ENCODE peak calls at places on chromosomes 6 and 20, in five cellular contexts. U, K, I, E and J are unnamed samples.

GRCh38 chr20:9609892-9610502 is 95.6 kb downstream of the LAMP5 start:
- DNase-seq in U (peak; percentile 84), K (peak; percentile 57), I (peak; percentile 51), E (peak; percentile 73), J (peak; percentile 50)

GRCh38 chr6:163180874-163181541 is 233.5 kb upstream of the QKI start:
- DNase-seq in U (peak; percentile 17), K (peak; percentile 2), I (peak; percentile 12), E (no peak), J (peak; percentile 26)

GRCh38 chr20:45991616-45992015 is 17.1 kb upstream of the MMP9 start:
- DNase-seq in U (no peak), K (no peak), I (no peak), E (no peak), J (no peak)

GRCh38 chr20:62515826-62516225 is 40.0 kb upstream of the GATA5 start:
- DNase-seq in U (no peak), K (no peak), I (no peak), E (no peak), J (no peak)

GRCh38 chr6:103404799-103405198 is 1454.9 kb downstream of the HACE1 start:
- DNase-seq in U (no peak), K (no peak), I (no peak), E (no peak), J (no peak)

GRCh38 chr6:98833101-98834059 is 994 bp upstream of the POU3F2 start:
- DNase-seq in U (peak; percentile 63), K (no peak), I (no peak), E (no peak), J (no peak)

GRCh38 chr6:165854061-165854862 is 191.2 kb upstream of the PDE10A start:
- DNase-seq in U (no peak), K (no peak), I (no peak), E (no peak), J (no peak)

GRCh38 chr20:18056174-18057105 is 1.3 kb downstream of the OVOL2 start:
- DNase-seq in U (peak; percentile 46), K (peak; percentile 8), I (no peak), E (peak; percentile 77), J (no peak)

GRCh38 chr20:20423117-20423516 is 55.2 kb downstream of the INSM1 start:
- DNase-seq in U (no peak), K (no peak), I (no peak), E (no peak), J (no peak)

GRCh38 chr6:159134701-159135364 is 34.4 kb upstream of the FNDC1 start:
- DNase-seq in U (peak; percentile 77), K (peak; percentile 36), I (peak; percentile 53), E (peak; percentile 75), J (no peak)

GRCh38 chr6:222468-222867 is 69.8 kb upstream of the DUSP22 start:
- DNase-seq in U (no peak), K (no peak), I (no peak), E (no peak), J (no peak)

GRCh38 chr20:8807480-8808179 is 261.3 kb upstream of the PLCB4 start:
- DNase-seq in U (no peak), K (no peak), I (no peak), E (no peak), J (peak; percentile 52)

GRCh38 chr6:136677822-136678221 is 114.5 kb downstream of the MAP3K5 start:
- DNase-seq in U (no peak), K (peak; percentile 55), I (peak; percentile 45), E (no peak), J (peak; percentile 49)

GRCh38 chr6:35723587-35723986 is 13.2 kb upstream of the ARMC12 start:
- DNase-seq in U (no peak), K (no peak), I (no peak), E (no peak), J (no peak)

GRCh38 chr6:139895205-139895793 is 520.9 kb upstream of the CITED2 start:
- DNase-seq in U (peak; percentile 3), K (no peak), I (no peak), E (no peak), J (no peak)

GRCh38 chr6:167504412-167504961 is 179.6 kb downstream of the TTLL2 start:
- DNase-seq in U (no peak), K (no peak), I (no peak), E (no peak), J (no peak)

GRCh38 chr6:4607026-4607704 is 169.0 kb upstream of the CDYL start:
- DNase-seq in U (peak; percentile 67), K (peak; percentile 82), I (no peak), E (peak; percentile 47), J (peak; percentile 25)

GRCh38 chr6:97282238-97282725 is 734 bp downstream of the MMS22L start:
- DNase-seq in U (peak; percentile 26), K (no peak), I (no peak), E (peak; percentile 27), J (no peak)

GRCh38 chr6:4320860-4321259 is 185.5 kb upstream of the ECI2 start:
- DNase-seq in U (peak; percentile 91), K (peak; percentile 87), I (peak; percentile 17), E (no peak), J (peak; percentile 98)

GRCh38 chr6:117491916-117492315 is 9.4 kb downstream of the DCBLD1 start:
- DNase-seq in U (peak; percentile 68), K (no peak), I (no peak), E (no peak), J (no peak)

GRCh38 chr6:113055086-113055485 is 708.0 kb downstream of the RFPL4B start:
- DNase-seq in U (peak; percentile 36), K (no peak), I (no peak), E (no peak), J (peak; percentile 27)

GRCh38 chr6:139372326-139373153 is 1.9 kb downstream of the CITED2 start:
- DNase-seq in U (peak; percentile 19), K (no peak), I (no peak), E (no peak), J (no peak)

GRCh38 chr6:23650676-23651075 is 475.3 kb upstream of the NRSN1 start:
- DNase-seq in U (no peak), K (no peak), I (peak; percentile 32), E (peak; percentile 50), J (no peak)

GRCh38 chr6:168377481-168377850 is 57.9 kb upstream of the DACT2 start:
- DNase-seq in U (no peak), K (no peak), I (no peak), E (no peak), J (no peak)

GRCh38 chr6:154613137-154613676 is 102.7 kb upstream of the CNKSR3 start:
- DNase-seq in U (peak; percentile 74), K (peak; percentile 92), I (no peak), E (no peak), J (no peak)

GRCh38 chr6:39903656-39904055 is 30.6 kb downstream of the MOCS1 start:
- DNase-seq in U (no peak), K (no peak), I (no peak), E (no peak), J (no peak)

GRCh38 chr20:17966432-17967312 is 1.9 kb downstream of the SNX5 start:
- DNase-seq in U (peak; percentile 55), K (peak; percentile 36), I (no peak), E (no peak), J (no peak)

GRCh38 chr6:47079638-47080037 is 37.5 kb upstream of the ADGRF1 start:
- DNase-seq in U (no peak), K (no peak), I (no peak), E (no peak), J (no peak)

GRCh38 chr6:26592649-26593048 is 4.1 kb upstream of the ABT1 start:
- DNase-seq in U (peak; percentile 30), K (no peak), I (no peak), E (no peak), J (no peak)

GRCh38 chr20:10739575-10739974 is 65.8 kb upstream of the JAG1 start:
- DNase-seq in U (no peak), K (peak; percentile 60), I (peak; percentile 48), E (peak; percentile 44), J (no peak)

GRCh38 chr6:151161363-151161762 is 78.4 kb upstream of the AKAP12 start:
- DNase-seq in U (no peak), K (no peak), I (no peak), E (no peak), J (no peak)
- H3K4me3 ChIP-seq in U (no peak overlapping the region), K (no peak overlapping the region), I (no peak overlapping the region), E (no peak overlapping the region), J (no peak overlapping the region)

DNA sequence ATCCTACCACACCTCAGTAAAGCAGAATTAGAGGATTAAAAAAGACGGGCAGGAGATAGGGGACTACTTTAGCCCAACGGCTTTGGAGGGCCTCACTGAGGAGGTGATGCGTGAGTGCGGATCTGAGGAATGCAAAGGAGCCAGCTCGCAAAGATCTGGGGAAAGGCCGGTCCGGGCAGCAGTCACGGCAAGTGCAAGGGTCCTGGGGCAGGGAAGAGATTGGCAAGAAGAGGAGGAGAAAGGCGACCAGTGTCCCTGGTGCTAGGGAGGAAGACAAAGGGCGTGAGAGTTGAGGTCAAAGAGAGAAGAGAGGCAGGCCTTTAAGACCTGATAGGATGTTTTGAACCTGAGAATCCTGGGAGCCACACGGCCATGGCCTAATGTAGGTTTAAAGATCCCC is 86.8 kb downstream of the KCNB1 start:
- DNase-seq in U (no peak), K (no peak), I (no peak), E (no peak), J (no peak)
- H3K4me3 ChIP-seq in U (no peak overlapping the region), K (no peak overlapping the region), I (no peak overlapping the region), E (no peak overlapping the region), J (no peak overlapping the region)

DNA sequence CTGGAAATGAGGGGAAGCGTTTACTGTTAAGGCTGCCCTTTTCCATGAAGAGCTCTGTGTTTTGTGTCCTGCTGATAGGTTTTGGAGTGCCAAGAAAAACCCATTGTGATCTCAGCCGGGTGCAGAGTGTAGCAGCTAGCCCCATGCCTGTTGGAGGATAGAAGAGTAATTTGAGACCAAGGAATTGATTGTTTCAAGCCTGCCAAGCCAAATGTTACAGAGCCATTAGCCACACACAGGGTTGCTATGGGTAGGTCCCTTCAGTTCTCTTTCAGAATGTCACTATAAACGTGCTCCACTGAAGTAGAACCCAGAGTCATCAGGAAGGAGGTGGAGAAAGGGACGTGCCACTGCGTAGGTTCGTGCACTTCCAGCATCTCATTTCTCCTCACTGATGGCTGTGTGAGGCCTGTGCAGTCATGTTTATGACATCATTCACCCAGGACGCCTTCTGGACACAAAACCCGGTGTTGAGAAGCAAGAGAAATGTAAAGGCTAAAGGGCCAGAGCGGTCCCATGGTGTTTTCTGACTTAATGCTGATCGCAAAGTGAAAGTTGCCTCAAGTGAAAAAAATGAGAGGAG is 6.6 kb downstream of the GMPR start:
- DNase-seq in U (no peak), K (peak; percentile 77), I (no peak), E (no peak), J (no peak)
- H3K4me3 ChIP-seq in U (no peak overlapping the region), K (no peak overlapping the region), I (no peak overlapping the region), E (no peak overlapping the region), J (no peak overlapping the region)

DNA sequence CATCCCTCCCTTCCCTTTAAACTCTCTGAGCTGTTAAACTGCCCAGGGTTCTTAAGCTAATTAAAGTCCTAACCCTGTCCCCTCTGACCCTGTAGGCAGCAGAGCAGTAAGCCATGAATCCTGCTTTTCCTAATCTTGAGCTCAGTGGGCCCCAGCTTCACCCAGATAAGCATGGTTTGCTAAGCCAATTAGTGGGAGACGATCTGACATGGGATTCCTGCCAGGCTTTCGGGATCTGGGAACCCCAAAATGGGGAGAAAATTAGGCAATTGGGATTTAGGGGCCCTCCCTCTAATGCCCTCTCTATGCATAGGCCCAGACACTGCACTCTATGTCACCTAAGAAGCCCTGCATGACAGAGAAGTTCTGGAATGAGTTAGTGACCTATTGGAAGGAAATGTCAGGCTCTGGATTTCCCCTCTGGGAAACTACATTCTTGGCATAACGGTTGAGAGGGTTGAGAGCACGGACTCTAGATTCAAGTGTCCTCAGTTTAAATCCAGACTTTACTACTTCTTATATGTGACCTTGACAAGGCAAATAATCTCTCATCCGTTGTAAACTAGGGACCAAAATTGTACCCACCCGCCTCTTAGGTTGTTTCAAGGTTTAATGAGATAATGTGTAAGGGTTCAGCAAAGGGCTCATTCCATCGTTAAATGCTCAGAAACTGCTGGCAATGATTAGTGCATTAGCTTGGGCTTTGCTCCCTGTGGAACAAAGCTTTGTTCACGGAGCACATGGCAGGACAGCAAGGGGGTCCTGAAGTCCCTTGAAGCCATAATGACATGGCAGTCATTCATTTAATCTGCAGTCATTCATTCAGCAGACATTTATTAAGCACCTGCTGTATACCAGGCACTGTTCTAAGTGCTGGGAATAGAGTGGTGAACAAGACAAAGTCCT is 4.8 kb downstream of the XKR7 start:
- DNase-seq in U (peak; percentile 9), K (no peak), I (no peak), E (no peak), J (no peak)
- H3K4me3 ChIP-seq in U (no peak overlapping the region), K (no peak overlapping the region), I (no peak overlapping the region), E (no peak overlapping the region), J (no peak overlapping the region)